ENCODE peak calls at places on chromosomes 7 and 10, in ten cellular contexts. O is hepatocyte, X is foreskin fibroblast, E is A549, I is cardiac fibroblast, G is mesothelial cell of epicardium, Y is neural progenitor cell, Z is PC-3, B is HFF-Myc, H is psoas muscle. V is an unnamed sample.

GRCh38 chr7:138158739-138159528 is 82.7 kb downstream of the AKR1D1 start:
- DNase-seq in O (no peak), X (no peak), E (no peak), I (no peak), G (no peak), Y (no peak), Z (no peak), B (no peak), H (no peak), V (no peak)

GRCh38 chr7:75842836-75843446 is 29.3 kb upstream of the CCL24 start:
- DNase-seq in O (peak; percentile 39), X (peak; percentile 88), E (peak; percentile 47), I (peak; percentile 96), G (no peak), Y (no peak), Z (peak; percentile 84), B (peak; percentile 91), H (no peak), V (no peak)

GRCh38 chr10:84156768-84157167 is 16.8 kb upstream of the GPR15LG start:
- DNase-seq in O (no peak), X (no peak), E (no peak), I (peak; percentile 36), G (no peak), Y (no peak), Z (no peak), B (no peak), H (peak; percentile 31), V (no peak)

GRCh38 chr10:102152545-102152890 is 329 bp downstream of the NOLC1 start:
- DNase-seq in O (peak; percentile 31), X (no peak), E (no peak), I (no peak), G (no peak), Y (no peak), Z (peak; percentile 10), B (no peak), H (no peak), V (no peak)

GRCh38 chr10:62778125-62778524 is 26.4 kb upstream of the ADO start:
- DNase-seq in O (no peak), X (no peak), E (no peak), I (no peak), G (no peak), Y (no peak), Z (no peak), B (no peak), H (no peak), V (no peak)

GRCh38 chr10:119608316-119609155 is 11.8 kb upstream of the TIAL1 start:
- DNase-seq in O (peak; percentile 64), X (no peak), E (peak; percentile 58), I (peak; percentile 46), G (no peak), Y (peak; percentile 63), Z (peak; percentile 63), B (no peak), H (peak; percentile 43), V (no peak)

GRCh38 chr10:58384095-58384494 is 1.1 kb upstream of the TFAM start:
- DNase-seq in O (no peak), X (no peak), E (no peak), I (no peak), G (no peak), Y (no peak), Z (peak; percentile 62), B (no peak), H (no peak), V (no peak)

GRCh38 chr10:126212653-126213052 is 175.6 kb downstream of the ADAM12 start:
- DNase-seq in O (no peak), X (no peak), E (no peak), I (no peak), G (no peak), Y (no peak), Z (no peak), B (no peak), H (no peak), V (no peak)

DNA sequence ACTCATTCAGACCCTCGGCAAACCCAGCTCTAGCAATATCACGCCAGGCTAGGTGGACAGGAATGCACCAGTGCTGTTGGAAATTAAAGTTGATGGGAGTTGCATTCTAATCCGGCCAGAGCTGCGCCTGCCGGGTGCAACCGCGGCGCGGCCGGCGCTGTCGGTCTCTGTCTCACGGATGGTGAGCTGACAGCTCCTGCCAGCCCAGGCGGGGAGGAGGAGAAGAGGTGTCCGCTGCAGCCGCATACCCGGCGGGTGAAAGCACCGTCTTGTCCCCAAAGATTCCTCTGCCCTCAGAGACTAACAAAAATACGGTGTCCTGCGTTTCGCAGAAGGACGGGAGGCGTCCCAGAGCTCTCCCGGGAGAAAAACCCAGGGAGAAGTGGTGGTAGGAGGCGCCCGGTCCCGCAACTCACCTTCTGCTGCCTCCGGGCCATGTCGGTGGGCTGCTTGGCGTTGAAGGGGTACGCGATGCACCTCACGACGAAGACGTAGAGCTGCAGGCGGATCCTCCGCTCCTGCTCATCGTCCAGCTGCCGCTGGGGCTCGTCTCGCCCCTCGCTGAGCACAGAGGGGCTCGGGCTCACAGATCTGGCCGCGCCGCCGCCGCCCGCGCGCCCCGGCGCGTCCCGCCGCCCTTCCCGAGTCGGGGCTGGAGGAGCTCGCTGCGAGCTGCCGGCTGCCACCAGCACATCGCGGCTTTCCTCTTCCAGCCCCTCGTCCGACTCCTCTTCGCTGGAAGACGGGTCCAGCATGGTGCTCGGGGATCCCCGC is 490 bp downstream of the CADPS2 start:
- DNase-seq in O (peak; percentile 60), X (peak; percentile 5), E (peak; percentile 15), I (peak; percentile 62), G (peak; percentile 32), Y (peak; percentile 83), Z (peak; percentile 31), B (no peak), H (peak; percentile 42), V (no peak)
- TF ChIP-seq CTCF in O (no peak), X (no peak), E (no peak), I (peak; percentile 36), G (no peak), Y (peak; percentile 16), Z (no peak), B (no peak), H (no peak), V (no peak)

GRCh38 chr7:99385564-99385963 is 11.0 kb downstream of the ARPC1B start:
- DNase-seq in O (no peak), X (no peak), E (no peak), I (no peak), G (no peak), Y (no peak), Z (no peak), B (no peak), H (no peak), V (no peak)

GRCh38 chr7:99387912-99388311 is 13.4 kb downstream of the ARPC1B start:
- DNase-seq in O (no peak), X (no peak), E (no peak), I (no peak), G (no peak), Y (no peak), Z (no peak), B (no peak), H (no peak), V (no peak)

GRCh38 chr7:99383791-99384370 is 9.4 kb downstream of the ARPC1B start:
- DNase-seq in O (no peak), X (no peak), E (no peak), I (no peak), G (no peak), Y (no peak), Z (no peak), B (no peak), H (no peak), V (no peak)

GRCh38 chr7:99384523-99384922 is 10.0 kb downstream of the ARPC1B start:
- DNase-seq in O (no peak), X (no peak), E (no peak), I (no peak), G (no peak), Y (no peak), Z (no peak), B (no peak), H (no peak), V (no peak)

GRCh38 chr7:99386584-99387238 is 12.2 kb downstream of the ARPC1B start:
- DNase-seq in O (no peak), X (peak; percentile 25), E (no peak), I (peak; percentile 58), G (no peak), Y (no peak), Z (peak; percentile 48), B (no peak), H (no peak), V (no peak)
- TF ChIP-seq CTCF in O (no peak), X (peak; percentile 19), E (peak; percentile 33), I (peak; percentile 32), G (no peak), Y (peak; percentile 19), Z (peak; percentile 56), B (peak; percentile 40), H (no peak), V (no peak)

GRCh38 chr10:51547941-51548340 is 151.5 kb downstream of the CSTF2T start:
- DNase-seq in O (no peak), X (no peak), E (no peak), I (no peak), G (no peak), Y (no peak), Z (no peak), B (no peak), H (no peak), V (no peak)
- TF ChIP-seq CTCF in O (no peak), X (no peak), E (no peak), I (no peak), G (no peak), Y (no peak), Z (no peak), B (no peak), H (no peak), V (no peak)

GRCh38 chr7:149715476-149715875 is 57.9 kb downstream of the ZNF467 start:
- DNase-seq in O (no peak), X (no peak), E (no peak), I (no peak), G (no peak), Y (no peak), Z (no peak), B (no peak), H (no peak), V (peak; percentile 20)

GRCh38 chr7:149717481-149717880 is 55.9 kb downstream of the ZNF467 start:
- DNase-seq in O (no peak), X (no peak), E (no peak), I (no peak), G (no peak), Y (no peak), Z (no peak), B (no peak), H (no peak), V (no peak)

GRCh38 chr7:149716932-149717307 is 56.5 kb downstream of the ZNF467 start:
- DNase-seq in O (no peak), X (no peak), E (no peak), I (no peak), G (no peak), Y (no peak), Z (no peak), B (no peak), H (no peak), V (no peak)

GRCh38 chr7:149714910-149715471 is 58.4 kb downstream of the ZNF467 start:
- DNase-seq in O (no peak), X (no peak), E (no peak), I (no peak), G (no peak), Y (no peak), Z (peak; percentile 5), B (no peak), H (no peak), V (no peak)

DNA sequence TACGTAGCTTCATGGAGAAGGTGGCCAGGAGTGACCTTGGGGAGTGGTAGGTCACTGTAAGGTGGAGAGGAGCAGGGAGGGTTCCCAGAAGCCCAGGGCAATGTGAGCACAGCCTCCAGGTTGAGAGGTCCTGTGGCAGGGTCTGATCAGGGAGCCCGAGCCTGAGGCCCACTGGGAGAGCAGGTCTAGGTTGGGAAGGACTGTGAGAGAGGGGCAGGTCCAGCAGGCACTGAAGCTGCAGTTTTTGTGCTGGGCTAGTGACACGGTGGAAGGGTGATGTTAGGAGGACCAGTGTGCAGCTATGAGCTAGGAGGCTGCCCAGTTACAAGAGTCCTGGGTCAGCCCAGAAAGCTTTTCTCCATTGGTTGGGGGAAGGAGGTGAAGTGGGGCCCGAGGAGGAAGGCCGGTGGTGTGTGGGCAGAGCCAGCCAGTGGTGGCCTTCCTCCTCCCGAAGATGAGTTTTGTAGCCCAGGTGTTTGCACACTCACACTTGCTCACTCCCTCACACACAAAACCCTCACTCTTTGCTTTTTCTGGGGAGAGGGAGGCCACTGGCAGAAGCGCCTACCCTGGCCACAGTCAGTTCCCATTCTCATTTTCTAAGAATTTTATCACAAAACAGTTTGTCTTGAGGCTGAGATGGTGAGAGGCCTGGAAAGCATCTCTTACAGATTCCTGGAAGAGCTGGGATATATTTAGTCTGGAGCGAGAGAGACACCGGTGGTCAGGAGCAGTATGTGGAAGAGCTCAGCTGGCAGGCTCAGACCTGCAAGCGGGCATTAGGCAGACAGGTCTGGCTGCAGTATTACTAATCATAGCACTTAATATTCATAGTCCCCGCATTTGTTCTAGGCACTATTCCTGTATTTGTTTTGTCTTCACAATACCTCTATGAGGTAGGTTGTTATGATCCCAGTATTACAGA is 57.1 kb downstream of the ZNF467 start:
- DNase-seq in O (no peak), X (no peak), E (no peak), I (no peak), G (no peak), Y (no peak), Z (no peak), B (no peak), H (no peak), V (peak; percentile 13)
- TF ChIP-seq CTCF in O (no peak), X (no peak), E (no peak), I (no peak), G (no peak), Y (no peak), Z (peak; percentile 39), B (no peak), H (no peak), V (no peak)